ENCODE peak calls at places on chromosomes 7 and 10, in six cellular contexts. O, Y, B, R, F and L are unnamed samples.

GRCh38 chr10:108852211-108852610 is 1071.1 kb downstream of the XPNPEP1 start:
- DNase-seq in O (no peak), F (no peak), B (no peak), Y (peak), R (peak), L (no peak)

GRCh38 chr10:122822973-122823690 is 22.5 kb downstream of the CUZD1 start:
- DNase-seq in R (no peak), B (no peak), F (no peak), Y (no peak), O (no peak), L (no peak)

GRCh38 chr7:23332881-23333612 is 33.9 kb downstream of the MALSU1 start:
- DNase-seq in F (no peak), B (peak), R (no peak), O (peak), Y (peak), L (peak)

GRCh38 chr7:87231243-87231642 is 11.7 kb upstream of the TMEM243 start:
- DNase-seq in O (peak), R (no peak), Y (no peak), F (no peak), B (no peak), L (no peak)

GRCh38 chr7:108037748-108038147 is 34.8 kb upstream of the LAMB1 start:
- DNase-seq in F (no peak), R (no peak), B (no peak), Y (no peak), O (no peak), L (no peak)

GRCh38 chr7:381211-382117 is 91.5 kb downstream of the FOXL3 start:
- DNase-seq in Y (no peak), F (no peak), O (no peak), R (peak), B (no peak), L (no peak)

GRCh38 chr7:47571355-47572100 is 10.4 kb downstream of the TNS3 start:
- DNase-seq in B (peak), F (peak), O (peak), Y (peak), R (peak), L (peak)

GRCh38 chr7:158143196-158144120 is 444.2 kb downstream of the PTPRN2 start:
- DNase-seq in O (no peak), R (no peak), Y (no peak), F (no peak), B (no peak), L (no peak)

GRCh38 chr7:81603-82342 is 110.6 kb upstream of the FAM20C start:
- DNase-seq in B (no peak), F (no peak), O (peak), Y (no peak), R (no peak), L (no peak)